ENCODE peak calls at places on chromosome 15, in nine cellular contexts. U is neuronal stem cell; F is MM.1S; X is HCT116; I is heart left ventricle; C is breast epithelium; M is CD4-positive, CD25-positive, alpha-beta regulatory T cell; R is heart right ventricle; P is astrocyte. O is an unnamed sample.
A peak's percentile ranks its signal among the peaks of the same experiment; 100 is the strongest.

GRCh38 chr15:75170711-75171341 is 30.9 kb upstream of the C15orf39 start:
- DNase-seq in U (no peak), F (no peak), X (no peak), I (no peak), C (no peak), M (no peak), R (no peak), P (no peak), O (no peak)

GRCh38 chr15:92810418-92811138 is 89.5 kb upstream of the CHD2 start:
- DNase-seq in U (no peak), F (peak; percentile 85), X (no peak), I (peak; percentile 75), C (peak; percentile 69), M (peak; percentile 14), R (peak; percentile 72), P (peak; percentile 76), O (peak; percentile 87)

GRCh38 chr15:45399381-45400212 is 21.3 kb upstream of the GATM start:
- DNase-seq in U (peak; percentile 18), F (peak; percentile 68), X (peak; percentile 60), I (no peak), C (no peak), M (no peak), R (no peak), P (peak; percentile 38), O (no peak)

GRCh38 chr15:69914960-69915359 is 182.8 kb downstream of the TLE3 start:
- DNase-seq in U (no peak), F (no peak), X (no peak), I (no peak), C (no peak), M (no peak), R (no peak), P (no peak), O (peak; percentile 10)

GRCh38 chr15:88238618-88239430 is 17.7 kb downstream of the NTRK3 start:
- DNase-seq in U (no peak), F (no peak), X (no peak), I (no peak), C (no peak), M (no peak), R (no peak), P (peak; percentile 42), O (no peak)

GRCh38 chr15:82571722-82572222 is 31.5 kb upstream of the RPS17 start:
- DNase-seq in U (peak; percentile 43), F (no peak), X (no peak), I (peak; percentile 66), C (peak; percentile 48), M (no peak), R (peak; percentile 47), P (peak; percentile 75), O (peak; percentile 86)

GRCh38 chr15:83732770-83733169 is 78.8 kb downstream of the ADAMTSL3 start:
- DNase-seq in U (no peak), F (no peak), X (peak; percentile 2), I (no peak), C (no peak), M (no peak), R (no peak), P (no peak), O (no peak)

GRCh38 chr15:54102704-54103103 is 124.5 kb downstream of the UNC13C start:
- DNase-seq in U (no peak), F (no peak), X (no peak), I (no peak), C (no peak), M (no peak), R (no peak), P (no peak), O (no peak)

GRCh38 chr15:98884894-98885293 is 122.7 kb downstream of the PGPEP1L start:
- DNase-seq in U (no peak), F (no peak), X (no peak), I (no peak), C (no peak), M (no peak), R (no peak), P (no peak), O (no peak)

GRCh38 chr15:92845109-92845508 is 55.0 kb upstream of the CHD2 start:
- DNase-seq in U (no peak), F (peak; percentile 88), X (no peak), I (no peak), C (no peak), M (no peak), R (no peak), P (peak; percentile 28), O (no peak)

GRCh38 chr15:74780983-74781672 is 752 bp upstream of the CSK start:
- DNase-seq in U (no peak), F (peak; percentile 83), X (no peak), I (no peak), C (no peak), M (no peak), R (no peak), P (no peak), O (no peak)

GRCh38 chr15:52797625-52798501 is 7.7 kb upstream of the ONECUT1 start:
- DNase-seq in U (peak; percentile 15), F (no peak), X (no peak), I (no peak), C (no peak), M (no peak), R (no peak), P (no peak), O (no peak)

GRCh38 chr15:79849789-79850188 is 47.0 kb downstream of the MTHFS start:
- DNase-seq in U (peak; percentile 21), F (no peak), X (no peak), I (no peak), C (no peak), M (no peak), R (no peak), P (peak; percentile 22), O (no peak)

GRCh38 chr15:49062900-49063299 is 16.7 kb upstream of the SECISBP2L start:
- DNase-seq in U (no peak), F (no peak), X (no peak), I (no peak), C (no peak), M (no peak), R (no peak), P (no peak), O (no peak)

GRCh38 chr15:67114846-67115521 is 49.6 kb downstream of the SMAD3 start:
- DNase-seq in U (no peak), F (no peak), X (no peak), I (no peak), C (no peak), M (no peak), R (no peak), P (no peak), O (peak; percentile 23)

GRCh38 chr15:35519536-35520149 is 26.3 kb downstream of the DPH6 start:
- DNase-seq in U (peak; percentile 41), F (peak; percentile 35), X (peak; percentile 28), I (no peak), C (no peak), M (no peak), R (no peak), P (peak; percentile 33), O (no peak)

GRCh38 chr15:55588818-55589122 is 625 bp upstream of the PYGO1 start:
- DNase-seq in U (no peak), F (no peak), X (no peak), I (no peak), C (no peak), M (no peak), R (no peak), P (no peak), O (no peak)

GRCh38 chr15:44081223-44082013 is 113.7 kb downstream of the FRMD5 start:
- DNase-seq in U (no peak), F (no peak), X (no peak), I (no peak), C (no peak), M (no peak), R (no peak), P (peak; percentile 85), O (no peak)

GRCh38 chr15:33068531-33068990 is 126.0 kb downstream of the FMN1 start:
- DNase-seq in U (no peak), F (peak; percentile 71), X (no peak), I (no peak), C (peak; percentile 87), M (no peak), R (no peak), P (peak; percentile 23), O (no peak)

DNA sequence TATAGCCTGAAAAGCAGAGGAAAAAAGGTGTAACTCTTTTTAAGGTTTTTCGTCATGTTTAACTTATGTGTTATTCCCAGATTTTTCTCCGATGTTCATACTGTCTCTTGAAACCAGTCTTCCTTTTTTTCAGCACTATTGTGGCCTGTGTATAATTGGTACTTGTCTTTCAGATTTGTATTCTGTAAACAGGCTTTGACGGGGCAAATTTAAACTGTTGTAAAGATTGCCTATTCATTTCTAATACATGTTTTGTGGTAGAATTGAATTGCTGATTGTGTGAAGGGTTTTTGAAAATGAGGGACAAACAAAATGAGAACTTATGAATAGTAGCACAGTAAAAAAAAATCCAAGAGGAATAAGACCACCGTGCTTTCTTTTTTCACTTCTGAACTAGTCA is 33.6 kb downstream of the AKAP13 start:
- DNase-seq in U (no peak), F (no peak), X (no peak), I (no peak), C (no peak), M (no peak), R (no peak), P (no peak), O (no peak)
- H3K4me3 ChIP-seq in U (no peak overlapping the region), F (peak overlapping the region; percentile 15), X (no peak overlapping the region), I (no peak overlapping the region), C (no peak overlapping the region), M (peak overlapping the region; percentile 61), R (no peak overlapping the region), P (no peak overlapping the region), O (no peak overlapping the region)

GRCh38 chr15:89396723-89397652 is 62.4 kb upstream of the POLG start:
- DNase-seq in U (no peak), F (no peak), X (no peak), I (no peak), C (no peak), M (no peak), R (no peak), P (no peak), O (no peak)
- H3K27ac ChIP-seq in U (no peak overlapping the region), F (no peak overlapping the region), X (no peak overlapping the region), I (no peak overlapping the region), C (no peak overlapping the region), M (no peak overlapping the region), R (no peak overlapping the region), P (no peak overlapping the region), O (no peak overlapping the region)

GRCh38 chr15:38254065-38254883 is 1.6 kb downstream of the SPRED1 start:
- DNase-seq in U (no peak), F (peak; percentile 78), X (peak; percentile 51), I (no peak), C (peak; percentile 60), M (no peak), R (no peak), P (peak; percentile 59), O (peak; percentile 70)
- H3K4me1 ChIP-seq in U (peaks cover 20% of the 10 kb centered on the region), F (peaks cover 14% of the 10 kb centered on the region), X (peaks cover 15% of the 10 kb centered on the region), I (peaks cover 44% of the 10 kb centered on the region), C (no peaks in the 10 kb centered on the region), M (peaks cover 40% of the 10 kb centered on the region), R (peaks cover 51% of the 10 kb centered on the region), P (peaks cover 28% of the 10 kb centered on the region), O (peaks cover 52% of the 10 kb centered on the region)

DNA sequence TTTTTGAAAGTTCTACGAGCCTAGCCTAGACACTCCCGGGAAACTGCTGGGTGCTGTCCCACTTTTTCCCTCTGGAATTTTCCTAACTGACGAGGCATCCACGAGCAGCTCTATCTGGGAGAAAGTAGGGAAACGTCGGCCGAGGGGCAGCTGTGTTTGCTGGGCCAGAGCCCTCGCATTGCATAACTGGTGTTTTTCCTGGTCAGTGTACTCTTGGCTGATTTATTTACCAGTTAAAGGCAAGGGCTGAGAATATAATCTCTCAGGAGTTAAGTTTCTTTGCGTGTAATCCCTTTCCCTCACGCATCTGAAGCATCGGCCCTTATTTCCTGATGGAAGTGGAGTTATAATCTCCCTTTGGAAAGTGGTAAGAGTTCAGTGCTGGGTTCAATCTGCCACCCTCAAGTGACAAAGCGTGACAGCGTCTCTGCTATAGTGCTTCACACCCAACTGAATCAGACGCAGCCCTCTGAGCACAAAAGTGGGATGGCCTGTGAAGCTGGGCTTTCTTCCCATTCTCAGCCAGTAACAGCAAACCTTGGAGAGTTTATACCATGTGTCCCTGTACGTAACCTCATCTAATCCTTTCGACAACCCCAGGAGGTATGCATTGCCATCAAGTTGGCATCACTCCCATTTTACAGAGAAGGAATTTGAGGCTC is 311.5 kb downstream of the RORA start:
- DNase-seq in U (no peak), F (no peak), X (no peak), I (peak; percentile 77), C (no peak), M (no peak), R (peak; percentile 58), P (no peak), O (peak; percentile 69)
- H3K4me3 ChIP-seq in U (no peak overlapping the region), F (no peak overlapping the region), X (no peak overlapping the region), I (peak overlapping the region; percentile 1), C (no peak overlapping the region), M (no peak overlapping the region), R (no peak overlapping the region), P (no peak overlapping the region), O (peak overlapping the region; percentile 25)

O was measured in tibial artery.